ENCODE peak calls at places on chromosome 15, in nine cellular contexts. W, Q, F, U, J, X, A, D and S are unnamed samples.

GRCh38 chr15:61382927-61383326 is 153.8 kb upstream of the RORA start:
- DNase-seq in W (no peak), Q (no peak), F (no peak), U (no peak), J (no peak), X (no peak), A (no peak), D (no peak), S (no peak)

GRCh38 chr15:46304320-46304719 is 669.5 kb downstream of the SQOR start:
- DNase-seq in W (no peak), Q (no peak), F (no peak), U (peak; percentile 18), J (no peak), X (no peak), A (peak; percentile 4), D (no peak), S (no peak)

GRCh38 chr15:78399081-78399480 is 38.9 kb upstream of the IREB2 start:
- DNase-seq in W (no peak), Q (no peak), F (no peak), U (no peak), J (no peak), X (no peak), A (no peak), D (no peak), S (no peak)

GRCh38 chr15:98684441-98684840 is 36.1 kb downstream of the IGF1R start:
- DNase-seq in W (no peak), Q (peak; percentile 71), F (no peak), U (peak; percentile 63), J (no peak), X (peak; percentile 72), A (no peak), D (no peak), S (no peak)

GRCh38 chr15:88152672-88153071 is 103.9 kb downstream of the NTRK3 start:
- DNase-seq in W (no peak), Q (no peak), F (no peak), U (no peak), J (no peak), X (no peak), A (no peak), D (no peak), S (no peak)

GRCh38 chr15:69031013-69032001 is 16.8 kb downstream of the NOX5 start:
- DNase-seq in W (peak; percentile 55), Q (peak; percentile 59), F (peak; percentile 6), U (peak; percentile 50), J (no peak), X (peak; percentile 52), A (no peak), D (peak; percentile 78), S (peak; percentile 71)

GRCh38 chr15:90184119-90184785 is 16.9 kb upstream of the SEMA4B start:
- DNase-seq in W (no peak), Q (peak; percentile 92), F (no peak), U (peak; percentile 81), J (peak; percentile 90), X (peak; percentile 56), A (peak; percentile 24), D (peak; percentile 86), S (peak; percentile 88)

GRCh38 chr15:99157456-99157855 is 52.6 kb downstream of the SYNM start:
- DNase-seq in W (no peak), Q (no peak), F (no peak), U (no peak), J (no peak), X (no peak), A (no peak), D (no peak), S (no peak)

GRCh38 chr15:72450805-72451204 is 23.3 kb upstream of the ARIH1 start:
- DNase-seq in W (no peak), Q (no peak), F (no peak), U (no peak), J (no peak), X (no peak), A (no peak), D (no peak), S (no peak)

GRCh38 chr15:85500060-85500708 is 119.8 kb downstream of the AKAP13 start:
- DNase-seq in W (no peak), Q (no peak), F (no peak), U (peak; percentile 52), J (no peak), X (no peak), A (no peak), D (no peak), S (no peak)

GRCh38 chr15:52797625-52798501 is 7.7 kb upstream of the ONECUT1 start:
- DNase-seq in W (no peak), Q (no peak), F (no peak), U (no peak), J (no peak), X (no peak), A (no peak), D (no peak), S (no peak)

GRCh38 chr15:47733085-47733484 is 15.8 kb downstream of the SEMA6D start:
- DNase-seq in W (no peak), Q (no peak), F (no peak), U (no peak), J (no peak), X (no peak), A (no peak), D (no peak), S (no peak)

GRCh38 chr15:71302861-71303410 is 187.7 kb downstream of the THSD4 start:
- DNase-seq in W (no peak), Q (no peak), F (no peak), U (no peak), J (no peak), X (peak; percentile 61), A (no peak), D (no peak), S (peak; percentile 62)

GRCh38 chr15:71304681-71305080 is 189.4 kb downstream of the THSD4 start:
- DNase-seq in W (no peak), Q (no peak), F (no peak), U (no peak), J (no peak), X (no peak), A (no peak), D (no peak), S (no peak)

GRCh38 chr15:71303977-71304376 is 188.7 kb downstream of the THSD4 start:
- DNase-seq in W (no peak), Q (no peak), F (no peak), U (no peak), J (no peak), X (no peak), A (no peak), D (no peak), S (no peak)

GRCh38 chr15:71306538-71306937 is 191.3 kb downstream of the THSD4 start:
- DNase-seq in W (no peak), Q (no peak), F (no peak), U (no peak), J (no peak), X (no peak), A (no peak), D (no peak), S (no peak)

GRCh38 chr15:71301958-71302621 is 186.8 kb downstream of the THSD4 start:
- DNase-seq in W (no peak), Q (no peak), F (no peak), U (no peak), J (no peak), X (peak; percentile 60), A (no peak), D (no peak), S (no peak)
- H3K9me3 ChIP-seq in W (no peaks in the 10 kb centered on the region), Q (no peaks in the 10 kb centered on the region), F (no peaks in the 10 kb centered on the region), U (no peaks in the 10 kb centered on the region), J (no peaks in the 10 kb centered on the region), X (no peaks in the 10 kb centered on the region), A (no peaks in the 10 kb centered on the region), D (no peaks in the 10 kb centered on the region), S (no peaks in the 10 kb centered on the region)

GRCh38 chr15:96322401-96323249 is 7.9 kb upstream of the NR2F2 start:
- DNase-seq in W (no peak), Q (no peak), F (no peak), U (peak; percentile 10), J (peak; percentile 81), X (peak; percentile 43), A (no peak), D (peak; percentile 39), S (peak; percentile 81)

GRCh38 chr15:96325579-96326331 is 4.7 kb upstream of the NR2F2 start:
- DNase-seq in W (no peak), Q (peak; percentile 46), F (no peak), U (peak; percentile 81), J (peak; percentile 25), X (peak; percentile 81), A (no peak), D (no peak), S (no peak)

GRCh38 chr15:96323250-96324162 is 7.0 kb upstream of the NR2F2 start:
- DNase-seq in W (no peak), Q (no peak), F (no peak), U (no peak), J (peak; percentile 48), X (peak; percentile 3), A (no peak), D (peak; percentile 34), S (no peak)

GRCh38 chr15:96324900-96325299 is 5.6 kb upstream of the NR2F2 start:
- DNase-seq in W (no peak), Q (no peak), F (no peak), U (no peak), J (no peak), X (peak; percentile 47), A (no peak), D (no peak), S (no peak)

DNA sequence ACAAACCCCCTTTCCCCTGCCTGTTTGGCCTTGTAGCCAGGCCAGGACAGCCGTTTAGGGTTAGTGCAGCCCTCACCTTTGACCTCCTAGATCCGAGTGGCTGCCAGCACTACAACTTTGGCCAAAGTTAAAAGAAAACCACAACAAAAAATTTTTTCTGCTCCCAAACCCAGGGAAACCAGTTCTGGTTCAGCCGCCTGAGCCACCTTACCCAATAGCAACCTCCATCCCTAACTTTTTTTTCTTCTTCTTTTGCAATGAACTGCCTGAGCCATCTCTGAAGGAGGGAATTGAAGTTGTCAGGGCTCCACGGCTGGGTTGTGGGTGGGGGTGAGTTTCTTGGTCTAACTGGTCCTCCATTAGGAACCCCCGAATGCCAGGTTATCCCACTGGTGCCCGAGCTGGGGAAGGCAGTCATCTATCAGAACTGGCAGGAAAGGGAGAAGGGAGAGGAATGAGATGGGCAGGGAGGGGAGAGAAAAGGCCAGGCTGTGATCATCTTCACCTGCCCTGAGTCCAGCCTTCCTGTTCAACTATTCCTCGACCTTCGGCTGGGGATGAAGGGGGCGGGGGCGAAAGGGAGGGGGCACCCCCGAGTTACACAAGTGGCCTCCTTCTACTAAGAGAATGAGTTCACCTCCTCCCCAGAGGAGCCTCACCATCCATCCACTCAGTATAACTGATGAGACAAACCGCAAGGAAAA is 6.2 kb upstream of the NR2F2 start:
- DNase-seq in W (no peak), Q (no peak), F (no peak), U (peak; percentile 53), J (peak; percentile 88), X (peak; percentile 69), A (no peak), D (no peak), S (peak; percentile 78)
- H3K27me3 ChIP-seq in W (peaks cover 79% of the 10 kb centered on the region), Q (peaks cover 100% of the 10 kb centered on the region), F (peaks cover 63% of the 10 kb centered on the region), U (no peaks in the 10 kb centered on the region), J (no peaks in the 10 kb centered on the region), X (no peaks in the 10 kb centered on the region), A (no peaks in the 10 kb centered on the region), D (peaks cover 48% of the 10 kb centered on the region), S (no peaks in the 10 kb centered on the region)

GRCh38 chr15:80778621-80778963 is 578 bp upstream of the CEMIP start:
- DNase-seq in W (no peak), Q (no peak), F (no peak), U (no peak), J (no peak), X (no peak), A (no peak), D (no peak), S (no peak)
- H3K4me3 ChIP-seq in W (no peak overlapping the region), Q (peak overlapping the region; percentile 38), F (no peak overlapping the region), U (peak overlapping the region; percentile 66), J (peak overlapping the region; percentile 41), X (peak overlapping the region; percentile 82), A (peak overlapping the region; percentile 34), D (peak overlapping the region; percentile 58), S (no peak overlapping the region)

GRCh38 chr15:25176616-25176923 is 221.8 kb downstream of the SNRPN start:
- DNase-seq in W (no peak), Q (no peak), F (no peak), U (no peak), J (no peak), X (no peak), A (no peak), D (no peak), S (peak; percentile 34)
- H3K9me3 ChIP-seq in W (peaks cover 18% of the 10 kb centered on the region), Q (no peaks in the 10 kb centered on the region), F (peaks cover 4% of the 10 kb centered on the region), U (peaks cover 5% of the 10 kb centered on the region), J (no peaks in the 10 kb centered on the region), X (no peaks in the 10 kb centered on the region), A (peaks cover 99% of the 10 kb centered on the region), D (peaks cover 47% of the 10 kb centered on the region), S (peaks cover 8% of the 10 kb centered on the region)